ENCODE peak calls at places on chromosomes 12 and 14, in seven cellular contexts. D, G, K, B, S, F and T are unnamed samples.

GRCh38 chr14:89417111-89417468 is at the start of gene FOXN3:
- DNase-seq in B (peak; percentile 84), D (peak; percentile 60), K (peak; percentile 81), S (peak; percentile 91), F (peak; percentile 78), G (peak; percentile 75), T (peak; percentile 74)

GRCh38 chr14:68140111-68140741 is 320.6 kb downstream of the RAD51B start:
- DNase-seq in G (no peak), K (peak; percentile 98), F (no peak), S (no peak), B (no peak), D (peak; percentile 85), T (no peak)

GRCh38 chr14:59585891-59586554 is 9.4 kb upstream of the CCDC175 start:
- DNase-seq in K (peak; percentile 89), D (no peak), B (no peak), G (no peak), F (no peak), S (no peak), T (no peak)

GRCh38 chr14:105023791-105024480 is 3.1 kb upstream of the CDCA4 start:
- DNase-seq in D (no peak), K (peak; percentile 64), G (no peak), F (no peak), B (no peak), S (no peak), T (no peak)

GRCh38 chr14:105526781-105527380 is 498 bp downstream of the TMEM121 start:
- DNase-seq in D (no peak), K (no peak), B (no peak), S (peak; percentile 25), F (no peak), G (no peak), T (no peak)

GRCh38 chr12:100381379-100381778 is 24.5 kb downstream of the SLC17A8 start:
- DNase-seq in S (no peak), D (no peak), G (no peak), K (no peak), F (no peak), B (no peak), T (no peak)

GRCh38 chr14:97156705-97157104 is 359.5 kb downstream of the VRK1 start:
- DNase-seq in S (no peak), B (no peak), F (no peak), D (no peak), G (peak; percentile 60), K (no peak), T (no peak)

GRCh38 chr12:99267038-99267437 is 380.5 kb upstream of the GARIN6 start:
- DNase-seq in D (no peak), B (no peak), S (no peak), G (no peak), K (no peak), F (no peak), T (no peak)

GRCh38 chr12:101552277-101552676 is 42.5 kb upstream of the MYBPC1 start:
- DNase-seq in F (no peak), K (peak; percentile 5), G (no peak), D (no peak), S (no peak), B (no peak), T (no peak)

GRCh38 chr12:28857327-28857726 is 291.8 kb upstream of the FAR2 start:
- DNase-seq in F (no peak), G (no peak), K (no peak), S (no peak), D (no peak), B (no peak), T (no peak)

GRCh38 chr14:61452452-61452851 is 131.1 kb downstream of the PRKCH start:
- DNase-seq in B (no peak), D (no peak), K (no peak), G (no peak), S (no peak), F (no peak), T (no peak)

GRCh38 chr12:68080577-68080976 is 79.0 kb downstream of the IFNG start:
- DNase-seq in S (no peak), B (no peak), K (no peak), F (no peak), D (no peak), G (no peak), T (no peak)

GRCh38 chr14:93794756-93795155 is 6.5 kb upstream of the PRIMA1 start:
- DNase-seq in G (no peak), K (no peak), B (no peak), S (no peak), F (no peak), D (no peak), T (no peak)

GRCh38 chr12:110577717-110578521 is 5.2 kb downstream of the PPTC7 start:
- DNase-seq in G (no peak), S (peak; percentile 53), F (no peak), D (no peak), K (no peak), B (no peak), T (no peak)

GRCh38 chr14:77861201-77861600 is 61.3 kb downstream of the ADCK1 start:
- DNase-seq in B (no peak), K (no peak), D (no peak), F (no peak), S (no peak), G (no peak), T (no peak)

GRCh38 chr14:64506751-64507150 is 2.2 kb downstream of the ZBTB1 start:
- DNase-seq in B (no peak), G (no peak), S (no peak), K (no peak), F (no peak), D (no peak), T (no peak)

GRCh38 chr12:54689034-54689372 is 40.8 kb upstream of the DCD start:
- DNase-seq in K (no peak), B (peak; percentile 22), D (no peak), G (peak; percentile 69), F (no peak), S (no peak), T (no peak)

GRCh38 chr14:90137807-90138206 is 76.0 kb downstream of the KCNK13 start:
- DNase-seq in G (no peak), D (no peak), B (no peak), F (no peak), K (no peak), S (no peak), T (no peak)